ENCODE peak calls at places on chromosomes 4 and X, in seven cellular contexts. N is neuronal stem cell, T is trophoblast cell, J is IMR-90, C is H9, G is H1, K is mesenchymal stem cell. X is an unnamed sample.

GRCh38 chrX:71636438-71637252 is 18.3 kb upstream of the CXCR3 start:
- DNase-seq in N (no peak), T (no peak), J (no peak), G (no peak), K (no peak), C (no peak), X (no peak)

GRCh38 chr4:53573696-53574095 is 17.6 kb downstream of the LNX1 start:
- DNase-seq in K (no peak), G (no peak), N (no peak), C (no peak), T (no peak), J (peak), X (no peak)

GRCh38 chrX:117989512-117989911 is 127.1 kb downstream of the KLHL13 start:
- DNase-seq in T (no peak), C (no peak), N (no peak), K (no peak), J (no peak), G (no peak), X (no peak)

GRCh38 chr4:40197879-40198689 is 1.3 kb downstream of the RHOH start:
- DNase-seq in C (no peak), K (no peak), G (no peak), N (no peak), T (peak), J (no peak), X (peak)

GRCh38 chr4:147370881-147371280 is 110.0 kb upstream of the EDNRA start:
- DNase-seq in J (no peak), K (no peak), G (no peak), N (no peak), C (no peak), T (no peak), X (no peak)

GRCh38 chrX:95762716-95763115 is 921.9 kb upstream of the DIAPH2 start:
- DNase-seq in C (no peak), T (no peak), K (no peak), J (no peak), N (no peak), G (no peak), X (peak)

GRCh38 chr4:212438-213174 is 88.3 kb downstream of the ZNF718 start:
- DNase-seq in C (no peak), G (no peak), J (peak), N (peak), T (peak), K (peak), X (peak)

GRCh38 chr4:177401658-177402273 is 40.5 kb downstream of the AGA start:
- DNase-seq in K (no peak), G (no peak), J (no peak), C (no peak), N (no peak), T (no peak), X (peak)

GRCh38 chr4:38670061-38670894 is 6.3 kb downstream of the KLF3 start:
- DNase-seq in G (no peak), C (peak), T (no peak), K (no peak), J (no peak), N (no peak), X (no peak)

GRCh38 chr4:3529363-3529762 is 2.9 kb downstream of the LRPAP1 start:
- DNase-seq in N (no peak), J (no peak), C (peak), K (peak), T (peak), G (no peak), X (no peak)

GRCh38 chr4:1567519-1567807 is 116.7 kb downstream of the FAM53A start:
- DNase-seq in J (no peak), G (no peak), N (no peak), C (no peak), T (no peak), K (no peak), X (no peak)

GRCh38 chr4:100843897-100844296 is 326.1 kb upstream of the EMCN start:
- DNase-seq in J (no peak), K (no peak), N (no peak), T (no peak), C (no peak), G (no peak), X (no peak)

GRCh38 chr4:23023121-23023520 is 330.4 kb downstream of the GBA3 start:
- DNase-seq in G (no peak), N (no peak), T (no peak), K (peak), C (no peak), J (no peak), X (peak)

GRCh38 chr4:54660145-54660535 is 2.4 kb downstream of the KIT start:
- DNase-seq in J (no peak), G (no peak), N (no peak), K (no peak), C (no peak), T (no peak), X (no peak)

GRCh38 chr4:74109116-74109791 is 10.3 kb upstream of the CXCL2 start:
- DNase-seq in T (peak), K (peak), J (peak), N (no peak), C (peak), G (peak), X (peak)

GRCh38 chr4:143355540-143356217 is 19.0 kb downstream of the GAB1 start:
- DNase-seq in K (peak), G (no peak), C (no peak), N (no peak), T (peak), J (peak), X (peak)

GRCh38 chr4:129264008-129264657 is 168.2 kb downstream of the C4orf33 start:
- DNase-seq in C (no peak), T (no peak), J (no peak), K (peak), G (no peak), N (no peak), X (no peak)

GRCh38 chr4:143399113-143399949 is 62.7 kb downstream of the GAB1 start:
- DNase-seq in C (no peak), J (peak), N (peak), K (peak), G (no peak), T (peak), X (peak)

GRCh38 chrX:100928660-100929613 is at the start of gene XKRX:
- DNase-seq in C (peak), N (peak), K (no peak), J (no peak), T (peak), G (no peak), X (peak)

GRCh38 chr4:130092187-130093015 is 996.4 kb downstream of the C4orf33 start:
- DNase-seq in J (no peak), G (no peak), C (no peak), K (peak), T (no peak), N (no peak), X (no peak)

GRCh38 chr4:4761128-4761991 is 98.1 kb upstream of the MSX1 start:
- DNase-seq in K (peak), G (no peak), C (peak), T (no peak), J (no peak), N (peak), X (peak)

GRCh38 chrX:115894087-115894486 is 276.5 kb upstream of the AGTR2 start:
- DNase-seq in J (peak), G (no peak), N (no peak), K (no peak), T (peak), C (peak), X (peak)

GRCh38 chr4:75895744-75896314 is 6.4 kb downstream of the PPEF2 start:
- DNase-seq in G (no peak), C (peak), K (peak), J (peak), T (peak), N (peak), X (peak)

GRCh38 chr4:14701896-14702295 is 300.4 kb upstream of the CPEB2 start:
- DNase-seq in N (no peak), K (no peak), J (no peak), C (no peak), G (no peak), T (no peak), X (no peak)

GRCh38 chr4:8351931-8352367 is 82.4 kb downstream of the HTRA3 start:
- DNase-seq in C (no peak), J (peak), K (no peak), N (no peak), T (no peak), G (no peak), X (no peak)

GRCh38 chr4:25863906-25864418 is 1.2 kb upstream of the SEL1L3 start:
- DNase-seq in T (no peak), G (no peak), J (no peak), N (no peak), K (no peak), C (peak), X (peak)

GRCh38 chr4:123856689-123857545 is 460.3 kb downstream of the SPRY1 start:
- DNase-seq in J (peak), C (peak), K (peak), T (peak), N (peak), G (peak), X (peak)

GRCh38 chrX:40459576-40460158 is 121.1 kb upstream of the ATP6AP2 start:
- DNase-seq in T (no peak), K (no peak), N (no peak), C (peak), J (no peak), G (no peak), X (no peak)

GRCh38 chr4:2689825-2690700 is 66.1 kb downstream of the TNIP2 start:
- DNase-seq in K (no peak), N (no peak), C (no peak), G (no peak), J (no peak), T (no peak), X (no peak)

GRCh38 chr4:14254252-14254651 is 626.7 kb upstream of the BOD1L1 start:
- DNase-seq in G (no peak), N (no peak), K (peak), T (peak), C (peak), J (peak), X (peak)

GRCh38 chrX:154374361-154375155 is at the start of gene FLNA:
- DNase-seq in C (peak), J (no peak), K (peak), G (no peak), T (peak), N (no peak), X (peak)

GRCh38 chrX:14026121-14026520 is 3.6 kb downstream of the GEMIN8 start:
- DNase-seq in N (peak), T (no peak), J (no peak), K (no peak), C (no peak), G (no peak), X (no peak)

GRCh38 chr4:175422331-175422730 is 389.7 kb downstream of the GPM6A start:
- DNase-seq in K (no peak), J (peak), T (no peak), N (no peak), C (no peak), G (no peak), X (no peak)

GRCh38 chr4:7313361-7313811 is 121.0 kb downstream of the SORCS2 start:
- DNase-seq in G (no peak), C (no peak), K (no peak), T (no peak), N (no peak), J (no peak), X (no peak)

GRCh38 chr4:123835852-123836251 is 439.3 kb downstream of the SPRY1 start:
- DNase-seq in T (no peak), G (no peak), K (no peak), N (no peak), J (no peak), C (no peak), X (no peak)

GRCh38 chr4:118787844-118788380 is 48.0 kb downstream of the SEC24D start:
- DNase-seq in K (no peak), G (no peak), N (no peak), J (no peak), C (no peak), T (no peak), X (no peak)

GRCh38 chr4:28287837-28288236 is 1427.2 kb downstream of the STIM2 start:
- DNase-seq in K (peak), T (peak), N (no peak), G (no peak), C (no peak), J (peak), X (peak)

GRCh38 chr4:7941111-7942018 is 1.7 kb upstream of the AFAP1 start:
- DNase-seq in N (no peak), G (no peak), T (peak), K (peak), J (no peak), C (peak), X (peak)

GRCh38 chrX:96407043-96407442 is 277.6 kb upstream of the DIAPH2 start:
- DNase-seq in K (peak), J (peak), T (peak), N (no peak), C (no peak), G (no peak), X (peak)

GRCh38 chrX:79181401-79181800 is 36.9 kb downstream of the GPR174 start:
- DNase-seq in G (no peak), C (no peak), K (no peak), J (no peak), T (no peak), N (no peak), X (no peak)
- H2BK5ac ChIP-seq in G (no peak), C (no peak), K (no peak), J (no peak), T (no peak), N (no peak), X (no peak)

GRCh38 chr4:6023766-6024165 is 5.5 kb upstream of the C4orf50 start:
- DNase-seq in N (no peak), J (no peak), T (no peak), G (no peak), K (no peak), C (no peak), X (no peak)

GRCh38 chr4:6020633-6021032 is 2.4 kb upstream of the C4orf50 start:
- DNase-seq in K (no peak), C (no peak), N (no peak), J (no peak), G (no peak), T (no peak), X (no peak)

GRCh38 chr4:6021831-6022606 is 3.8 kb upstream of the C4orf50 start:
- DNase-seq in T (no peak), J (no peak), G (no peak), N (no peak), C (no peak), K (no peak), X (no peak)

GRCh38 chr4:6024450-6024960 is 6.3 kb upstream of the C4orf50 start:
- DNase-seq in G (no peak), C (no peak), K (no peak), J (no peak), T (no peak), N (no peak), X (no peak)

DNA sequence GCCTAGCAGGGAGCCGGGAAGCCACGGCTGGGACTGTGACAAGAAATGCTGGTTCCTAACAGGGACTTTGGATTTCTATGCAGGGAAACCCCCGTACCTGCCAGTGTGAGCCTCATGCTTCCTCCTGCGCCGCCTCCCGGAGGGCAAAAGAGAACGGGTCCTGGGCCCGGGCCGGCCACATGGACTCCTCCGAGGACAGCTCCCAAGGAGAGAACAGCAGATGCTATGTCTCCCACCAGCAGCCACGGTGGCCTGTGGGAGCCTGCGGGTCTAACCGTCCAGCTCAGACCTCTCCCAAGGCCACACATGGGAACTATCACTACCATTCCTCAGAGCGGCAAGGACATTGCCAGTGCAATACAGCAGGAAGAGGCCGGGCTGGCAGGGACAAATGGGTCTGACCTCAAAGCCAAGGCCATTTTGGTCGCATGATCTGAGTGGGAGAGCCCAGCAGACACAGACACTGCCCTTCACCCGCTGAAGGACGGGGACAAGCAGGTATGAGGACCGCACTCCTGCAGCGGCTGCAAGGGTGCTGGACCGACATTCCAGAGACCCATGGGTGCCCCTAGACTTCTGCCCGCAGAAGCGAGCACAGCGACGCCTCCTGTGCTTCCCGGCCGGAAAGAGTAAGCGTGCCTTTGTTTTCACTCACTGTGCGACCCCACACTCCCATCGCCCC is 4.5 kb upstream of the C4orf50 start:
- DNase-seq in T (no peak), J (no peak), C (no peak), G (no peak), N (no peak), K (no peak), X (no peak)
- H2BK5ac ChIP-seq in T (no peak), J (no peak), C (no peak), G (no peak), N (no peak), K (no peak), X (no peak)

GRCh38 chrX:54359408-54359807 is 1.6 kb upstream of the WNK3 start:
- DNase-seq in C (no peak), G (no peak), T (no peak), K (no peak), N (no peak), J (no peak), X (peak)

GRCh38 chrX:54358424-54359211 is 772 bp upstream of the WNK3 start:
- DNase-seq in C (peak), T (peak), G (peak), K (peak), N (peak), J (peak), X (peak)

GRCh38 chrX:54352677-54353076 is 5.2 kb downstream of the WNK3 start:
- DNase-seq in J (no peak), K (no peak), N (no peak), C (no peak), G (no peak), T (no peak), X (no peak)

GRCh38 chrX:54357414-54358377 is at the start of gene WNK3:
- DNase-seq in G (peak), C (peak), K (peak), T (peak), J (peak), N (peak), X (peak)
- H2BK5ac ChIP-seq in G (peak), C (no peak), K (peak), T (peak), J (no peak), N (peak), X (no peak)

GRCh38 chr4:24262616-24263015 is 321.7 kb downstream of the DHX15 start:
- DNase-seq in T (no peak), K (peak), C (no peak), G (no peak), N (no peak), J (no peak), X (no peak)
- H2BK5ac ChIP-seq in T (no peak), K (no peak), C (no peak), G (no peak), N (no peak), J (no peak), X (no peak)

X was measured in mesendoderm.